ENCODE peak calls at places on chromosomes 4 and X, in six cellular contexts. S, D, B, G, A and T are unnamed samples.

GRCh38 chr4:126560794-126561193 is 1072.0 kb upstream of the INTU start:
- DNase-seq in S (no peak), D (no peak), B (no peak), G (no peak), A (no peak), T (no peak)

GRCh38 chr4:1379801-1380331 is 26.4 kb downstream of the NKX1-1 start:
- DNase-seq in S (no peak), D (no peak), B (no peak), G (no peak), A (no peak), T (peak)

GRCh38 chr4:188911707-188912106 is 772.5 kb downstream of the TRIML1 start:
- DNase-seq in S (no peak), D (no peak), B (no peak), G (no peak), A (no peak), T (no peak)

GRCh38 chrX:102345916-102346315 is 93.9 kb downstream of the NXF2B start:
- DNase-seq in S (peak), D (peak), B (peak), G (peak), A (peak), T (no peak)

GRCh38 chr4:44016582-44017421 is 431.8 kb downstream of the KCTD8 start:
- DNase-seq in S (no peak), D (no peak), B (no peak), G (no peak), A (no peak), T (no peak)

GRCh38 chr4:63620271-63620670 is 789.0 kb downstream of the TECRL start:
- DNase-seq in S (no peak), D (no peak), B (no peak), G (no peak), A (no peak), T (no peak)

GRCh38 chr4:4860803-4861591 is 1.5 kb downstream of the MSX1 start:
- DNase-seq in S (no peak), D (peak), B (peak), G (no peak), A (no peak), T (no peak)

GRCh38 chr4:89539797-89540711 is 232.5 kb upstream of the GPRIN3 start:
- DNase-seq in S (no peak), D (no peak), B (peak), G (no peak), A (no peak), T (no peak)

GRCh38 chr4:102815981-102816380 is 11.4 kb downstream of the UBE2D3 start:
- DNase-seq in S (peak), D (no peak), B (peak), G (no peak), A (no peak), T (no peak)

GRCh38 chr4:148692242-148692641 is 250.0 kb upstream of the NR3C2 start:
- DNase-seq in S (no peak), D (no peak), B (no peak), G (no peak), A (no peak), T (no peak)

GRCh38 chrX:43750248-43750676 is 94.2 kb downstream of the MAOA start:
- DNase-seq in S (peak), D (peak), B (peak), G (peak), A (no peak), T (no peak)

GRCh38 chr4:41080964-41081363 is 133.4 kb downstream of the APBB2 start:
- DNase-seq in S (no peak), D (no peak), B (no peak), G (no peak), A (no peak), T (no peak)

GRCh38 chr4:168096444-168096784 is 4.1 kb downstream of the ANXA10 start:
- DNase-seq in S (no peak), D (no peak), B (no peak), G (no peak), A (no peak), T (no peak)

GRCh38 chrX:86195343-86195742 is 47.1 kb downstream of the DACH2 start:
- DNase-seq in S (no peak), D (no peak), B (no peak), G (no peak), A (no peak), T (no peak)

GRCh38 chrX:19846995-19847790 is 40.2 kb downstream of the SH3KBP1 start:
- DNase-seq in S (peak), D (peak), B (peak), G (no peak), A (no peak), T (no peak)

DNA sequence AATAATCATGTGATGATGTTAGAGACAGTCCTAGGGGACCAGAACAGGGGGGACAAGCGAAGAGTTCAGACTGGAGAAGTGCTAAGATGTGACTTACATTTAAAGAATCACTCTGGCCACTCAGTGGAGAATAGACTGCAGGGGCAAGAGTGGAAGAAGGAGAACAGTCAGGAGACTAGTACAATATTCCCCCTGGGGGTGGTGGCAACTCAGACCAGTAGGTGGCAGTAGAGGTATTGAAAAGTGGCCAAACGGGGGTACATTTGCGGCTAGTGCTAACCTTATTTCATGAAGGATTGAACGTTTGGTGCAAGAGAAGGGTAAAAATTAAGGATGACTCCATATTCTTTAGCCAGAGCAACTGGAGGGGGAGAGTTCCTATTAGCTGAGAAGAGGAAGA is 2.7 kb upstream of the BMX start:
- DNase-seq in S (peak), D (peak), B (peak), G (no peak), A (peak), T (no peak)
- TF ChIP-seq CTCF in S (peak), D (peak), B (peak), G (peak), A (peak), T (peak)

GRCh38 chrX:38006778-38007177 is 425 bp downstream of the SYTL5 start:
- DNase-seq in S (no peak), D (no peak), B (no peak), G (no peak), A (no peak), T (no peak)

GRCh38 chrX:38004046-38004445 is 2.3 kb upstream of the SYTL5 start:
- DNase-seq in S (no peak), D (no peak), B (no peak), G (no peak), A (no peak), T (no peak)

GRCh38 chrX:38006283-38006682 is at the start of gene SYTL5:
- DNase-seq in S (peak), D (no peak), B (no peak), G (no peak), A (no peak), T (no peak)

GRCh38 chrX:38008658-38009057 is 2.3 kb downstream of the SYTL5 start:
- DNase-seq in S (no peak), D (no peak), B (no peak), G (no peak), A (no peak), T (no peak)

DNA sequence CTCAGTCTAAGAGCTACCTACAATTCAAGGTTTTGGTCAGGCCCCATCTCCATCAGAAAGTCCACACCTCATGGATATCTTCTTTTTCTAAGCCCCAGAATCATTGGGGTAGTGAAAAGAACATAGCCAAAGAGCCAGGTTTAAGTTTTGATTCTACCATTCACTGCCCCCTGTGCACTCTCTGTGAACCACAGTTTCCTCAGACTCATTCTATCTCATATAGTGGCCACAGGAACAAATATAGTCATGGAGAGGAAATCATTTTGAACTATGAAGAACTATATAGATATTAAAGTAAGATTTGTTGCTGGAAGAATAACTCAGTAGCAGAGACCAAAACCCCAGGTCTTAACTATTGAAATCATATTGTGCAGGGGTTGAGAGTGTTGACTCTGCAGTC is 3.3 kb downstream of the SYTL5 start:
- DNase-seq in S (no peak), D (no peak), B (no peak), G (no peak), A (no peak), T (no peak)
- TF ChIP-seq CTCF in S (no peak), D (no peak), B (no peak), G (no peak), A (no peak), T (no peak)

GRCh38 chrX:153804100-153804595 is 9.7 kb downstream of the SSR4 start:
- DNase-seq in S (no peak), D (no peak), B (no peak), G (no peak), A (no peak), T (no peak)
- TF ChIP-seq CTCF in S (no peak), D (no peak), B (no peak), G (no peak), A (no peak), T (no peak)

GRCh38 chrX:96183843-96184242 is 500.8 kb upstream of the DIAPH2 start:
- DNase-seq in S (no peak), D (no peak), B (no peak), G (no peak), A (no peak), T (no peak)
- TF ChIP-seq CTCF in S (peak), D (no peak), B (peak), G (no peak), A (no peak), T (no peak)

DNA sequence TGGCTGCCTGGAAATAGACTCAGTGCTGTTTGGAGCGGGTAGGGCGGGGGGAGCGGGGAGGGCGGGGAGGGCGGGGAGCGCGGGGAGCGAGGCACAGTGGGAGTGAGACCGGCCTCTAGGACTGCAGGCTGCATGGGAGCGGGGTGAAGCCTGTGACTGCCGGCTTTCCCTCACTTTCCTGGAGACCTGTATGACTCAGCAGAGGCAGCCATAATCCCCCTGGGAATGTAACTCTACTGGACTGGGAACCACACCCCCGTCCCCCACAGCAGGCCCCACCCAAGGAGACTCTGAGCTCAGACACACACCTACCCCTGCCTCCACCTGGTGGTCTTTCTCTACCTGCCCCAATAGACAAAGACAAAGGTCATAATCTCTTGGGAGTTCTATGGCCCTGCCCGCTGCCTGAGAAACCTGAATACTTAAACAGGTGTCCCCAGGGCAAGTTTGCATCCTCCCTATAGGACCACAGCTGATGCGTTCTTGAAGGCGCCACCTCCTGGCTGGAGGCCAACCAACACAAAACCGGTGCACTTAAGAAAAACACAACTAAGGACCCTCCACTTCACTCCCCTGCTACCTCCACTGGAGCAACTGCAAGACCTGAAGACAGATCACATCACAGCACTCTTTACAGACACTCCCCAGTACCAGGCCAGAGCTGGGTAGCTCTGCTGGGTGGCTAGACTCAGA is 18.0 kb downstream of the HDAC8 start:
- DNase-seq in S (no peak), D (no peak), B (peak), G (peak), A (no peak), T (no peak)
- TF ChIP-seq CTCF in S (no peak), D (no peak), B (no peak), G (no peak), A (no peak), T (no peak)

GRCh38 chr4:52614241-52614640 is 44.9 kb downstream of the USP46 start:
- DNase-seq in S (no peak), D (no peak), B (no peak), G (no peak), A (no peak), T (no peak)
- TF ChIP-seq CTCF in S (no peak), D (no peak), B (no peak), G (no peak), A (no peak), T (no peak)